ENCODE peak calls at places on chromosome 1, in ten cellular contexts. M, H, D, G, V, B, L, C, S and A are unnamed samples.

GRCh38 chr1:200328379-200328778 is 81.5 kb downstream of the ZNF281 start:
- DNase-seq in M (no peak), H (no peak), D (no peak), G (no peak), V (no peak), B (no peak), L (no peak), C (no peak), S (no peak), A (no peak)

GRCh38 chr1:18340787-18341186 is 139.9 kb upstream of the KLHDC7A start:
- DNase-seq in M (no peak), H (no peak), D (no peak), G (no peak), V (no peak), B (no peak), L (no peak), C (no peak), S (no peak), A (no peak)

GRCh38 chr1:62796151-62796680 is 12.3 kb downstream of the ATG4C start:
- DNase-seq in M (no peak), H (no peak), D (no peak), G (no peak), V (no peak), B (no peak), L (no peak), C (no peak), S (no peak), A (no peak)

GRCh38 chr1:5975133-5975880 is 16.9 kb downstream of the NPHP4 start:
- DNase-seq in M (peak; percentile 36), H (peak; percentile 54), D (no peak), G (no peak), V (peak; percentile 30), B (peak; percentile 79), L (peak; percentile 70), C (no peak), S (peak; percentile 70), A (no peak)

GRCh38 chr1:225892307-225892706 is 3.4 kb upstream of the LEFTY1 start:
- DNase-seq in M (no peak), H (no peak), D (no peak), G (no peak), V (no peak), B (no peak), L (no peak), C (no peak), S (no peak), A (no peak)

GRCh38 chr1:225746361-225747179 is 31.1 kb upstream of the SRP9 start:
- DNase-seq in M (peak; percentile 72), H (peak; percentile 96), D (no peak), G (peak; percentile 18), V (peak; percentile 74), B (peak; percentile 82), L (peak; percentile 76), C (no peak), S (peak; percentile 79), A (no peak)

GRCh38 chr1:77900687-77901293 is 12.4 kb downstream of the NEXN start:
- DNase-seq in M (no peak), H (peak; percentile 64), D (peak; percentile 30), G (peak; percentile 7), V (no peak), B (peak; percentile 55), L (no peak), C (no peak), S (peak; percentile 12), A (no peak)

GRCh38 chr1:47575855-47576757 is 138.3 kb downstream of the FOXD2 start:
- DNase-seq in M (peak; percentile 65), H (peak; percentile 57), D (no peak), G (no peak), V (peak; percentile 33), B (no peak), L (peak; percentile 12), C (no peak), S (peak; percentile 76), A (peak; percentile 58)

GRCh38 chr1:17833661-17834501 is 78.7 kb downstream of the ACTL8 start:
- DNase-seq in M (no peak), H (no peak), D (no peak), G (no peak), V (no peak), B (no peak), L (peak; percentile 41), C (no peak), S (no peak), A (no peak)

GRCh38 chr1:29133861-29134694 is 10.4 kb upstream of the TMEM200B start:
- DNase-seq in M (no peak), H (no peak), D (peak; percentile 49), G (no peak), V (no peak), B (no peak), L (no peak), C (no peak), S (no peak), A (no peak)

GRCh38 chr1:94551449-94551848 is 9.9 kb upstream of the F3 start:
- DNase-seq in M (no peak), H (no peak), D (no peak), G (no peak), V (no peak), B (peak; percentile 24), L (no peak), C (no peak), S (no peak), A (no peak)

GRCh38 chr1:94411217-94411616 is 7.0 kb upstream of the ABCD3 start:
- DNase-seq in M (no peak), H (no peak), D (no peak), G (no peak), V (no peak), B (no peak), L (no peak), C (no peak), S (no peak), A (no peak)